ENCODE peak calls at places on chromosomes 11 and 22, in five cellular contexts. H, Z, T, D and C are unnamed samples.

GRCh38 chr11:74345420-74345819 is 34.0 kb upstream of the P4HA3 start:
- DNase-seq in H (no peak), Z (no peak), T (no peak), D (no peak), C (no peak)

GRCh38 chr22:32333769-32334639 is 23.7 kb upstream of the RFPL3 start:
- DNase-seq in H (no peak), Z (no peak), T (no peak), D (no peak), C (peak; percentile 65)

GRCh38 chr22:28000361-28000760 is 81.3 kb upstream of the PITPNB start:
- DNase-seq in H (no peak), Z (no peak), T (no peak), D (no peak), C (no peak)

GRCh38 chr11:49995559-49995958 is 13.2 kb upstream of the OR4C12 start:
- DNase-seq in H (peak; percentile 38), Z (peak; percentile 33), T (peak; percentile 0), D (no peak), C (no peak)

GRCh38 chr11:45805305-45806071 is 539 bp downstream of the SLC35C1 start:
- DNase-seq in H (no peak), Z (peak; percentile 66), T (peak; percentile 25), D (no peak), C (no peak)

GRCh38 chr22:33821290-33821689 is 99.0 kb downstream of the LARGE1 start:
- DNase-seq in H (no peak), Z (no peak), T (no peak), D (no peak), C (no peak)

GRCh38 chr11:33667819-33668467 is 32.7 kb downstream of the C11orf91 start:
- DNase-seq in H (no peak), Z (no peak), T (no peak), D (no peak), C (no peak)

GRCh38 chr22:37161442-37161841 is 11.7 kb upstream of the IL2RB start:
- DNase-seq in H (no peak), Z (no peak), T (no peak), D (no peak), C (no peak)

GRCh38 chr11:26286472-26287066 is 45.4 kb upstream of the ANO3 start:
- DNase-seq in H (no peak), Z (peak; percentile 36), T (peak; percentile 62), D (no peak), C (no peak)

GRCh38 chr11:312092-312816 is 1.6 kb upstream of the IFITM1 start:
- DNase-seq in H (no peak), Z (peak; percentile 70), T (no peak), D (no peak), C (peak; percentile 25)

GRCh38 chr11:93737904-93738612 is 3.2 kb downstream of the TAF1D start:
- DNase-seq in H (no peak), Z (no peak), T (no peak), D (no peak), C (no peak)

GRCh38 chr11:47189100-47189834 is 3.0 kb upstream of the PACSIN3 start:
- DNase-seq in H (no peak), Z (peak; percentile 86), T (peak; percentile 29), D (no peak), C (no peak)

GRCh38 chr11:86261328-86261727 is 16.8 kb downstream of the EED start:
- DNase-seq in H (no peak), Z (no peak), T (no peak), D (no peak), C (no peak)

GRCh38 chr11:63832336-63832735 is 6.6 kb upstream of the MARK2 start:
- DNase-seq in H (no peak), Z (no peak), T (no peak), D (no peak), C (peak; percentile 51)

GRCh38 chr11:63826471-63827190 is 12.3 kb upstream of the MARK2 start:
- DNase-seq in H (no peak), Z (no peak), T (no peak), D (no peak), C (no peak)

GRCh38 chr11:63833048-63833447 is 5.9 kb upstream of the MARK2 start:
- DNase-seq in H (no peak), Z (no peak), T (no peak), D (no peak), C (peak; percentile 3)

GRCh38 chr11:63831326-63831725 is 7.6 kb upstream of the MARK2 start:
- DNase-seq in H (no peak), Z (no peak), T (no peak), D (no peak), C (no peak)

GRCh38 chr11:63829823-63830489 is 9.0 kb upstream of the MARK2 start:
- DNase-seq in H (no peak), Z (peak; percentile 51), T (peak; percentile 60), D (no peak), C (peak; percentile 28)
- TF ChIP-seq CTCF in H (no peak), Z (peak; percentile 12), T (peak; percentile 34), D (no peak), C (no peak)

DNA sequence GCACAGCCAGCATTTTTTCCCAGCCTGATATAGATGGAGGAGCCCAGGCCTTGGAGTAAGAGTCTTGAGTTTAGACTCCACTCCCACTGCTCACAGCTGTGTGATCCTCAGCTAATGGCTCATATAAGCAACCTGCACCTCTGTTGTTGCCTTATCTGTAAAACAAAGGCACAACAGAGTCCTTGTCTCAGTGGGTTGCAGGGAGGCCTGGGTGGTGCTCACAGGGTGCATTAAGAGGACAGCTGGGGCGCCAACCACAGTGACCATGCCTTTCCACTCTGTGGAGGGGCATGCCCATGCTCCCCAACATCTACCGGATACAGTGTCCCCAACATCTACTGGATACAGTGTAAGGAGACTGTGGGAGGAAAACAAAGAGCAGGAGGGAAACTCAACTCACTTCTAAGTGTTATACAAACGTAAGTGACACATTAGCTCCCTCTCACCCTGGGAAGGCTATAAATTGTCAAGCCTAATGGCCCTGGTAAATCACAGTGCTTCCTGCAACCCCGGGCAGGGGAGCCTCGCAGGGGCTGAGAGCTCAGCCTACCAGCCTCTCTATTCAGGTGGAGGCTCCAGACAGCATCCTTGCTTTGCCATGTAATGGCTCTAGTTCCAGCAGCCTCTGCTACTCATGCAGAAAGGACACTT is 109.5 kb downstream of the TENM4 start:
- DNase-seq in H (no peak), Z (no peak), T (peak; percentile 20), D (no peak), C (no peak)
- TF ChIP-seq CTCF in H (no peak), Z (no peak), T (no peak), D (no peak), C (no peak)

GRCh38 chr11:68386331-68386978 is 74.1 kb downstream of the LRP5 start:
- DNase-seq in H (no peak), Z (no peak), T (no peak), D (no peak), C (no peak)

GRCh38 chr11:68387840-68388239 is 72.7 kb upstream of the PPP6R3 start:
- DNase-seq in H (no peak), Z (no peak), T (no peak), D (no peak), C (no peak)

GRCh38 chr11:68390315-68390714 is 70.2 kb upstream of the PPP6R3 start:
- DNase-seq in H (no peak), Z (no peak), T (no peak), D (no peak), C (no peak)

GRCh38 chr11:68385128-68385527 is 72.7 kb downstream of the LRP5 start:
- DNase-seq in H (no peak), Z (no peak), T (no peak), D (no peak), C (no peak)

GRCh38 chr11:68388595-68389198 is 71.9 kb upstream of the PPP6R3 start:
- DNase-seq in H (no peak), Z (no peak), T (no peak), D (no peak), C (no peak)
- TF ChIP-seq CTCF in H (no peak), Z (no peak), T (no peak), D (no peak), C (no peak)

DNA sequence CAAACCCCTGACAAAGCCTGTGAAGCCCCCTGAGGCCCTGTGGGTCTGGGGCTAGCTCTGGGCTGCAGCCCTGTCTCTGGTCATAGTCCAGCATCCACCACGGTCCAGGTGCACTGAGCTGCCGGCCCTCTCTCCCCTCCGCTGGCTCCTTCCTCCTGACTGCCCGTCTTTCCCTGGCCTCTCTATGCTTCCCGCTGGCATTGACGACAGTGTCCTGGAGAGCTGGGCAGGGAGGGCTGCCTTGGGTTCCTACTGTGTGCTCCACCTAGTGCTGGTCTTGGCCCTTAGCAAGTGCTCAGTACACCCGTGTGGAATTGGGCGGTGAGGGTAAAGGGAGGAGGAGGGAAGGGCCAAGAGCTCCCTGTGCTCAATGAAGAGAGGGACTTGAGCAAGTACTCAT is 868 bp upstream of the MYEOV start:
- DNase-seq in H (no peak), Z (no peak), T (no peak), D (no peak), C (no peak)
- TF ChIP-seq CTCF in H (no peak), Z (no peak), T (no peak), D (no peak), C (no peak)

GRCh38 chr22:19554834-19555404 is 30.7 kb upstream of the CLDN5 start:
- DNase-seq in H (no peak), Z (peak; percentile 33), T (peak; percentile 19), D (no peak), C (no peak)
- TF ChIP-seq CTCF in H (no peak), Z (peak; percentile 26), T (peak; percentile 9), D (no peak), C (no peak)

GRCh38 chr11:15850992-15851615 is 505.2 kb downstream of the SOX6 start:
- DNase-seq in H (no peak), Z (peak; percentile 46), T (no peak), D (no peak), C (no peak)

GRCh38 chr11:15854245-15854644 is 502.1 kb downstream of the SOX6 start:
- DNase-seq in H (no peak), Z (no peak), T (no peak), D (no peak), C (no peak)

GRCh38 chr11:15849265-15849664 is 507.1 kb downstream of the SOX6 start:
- DNase-seq in H (peak; percentile 35), Z (no peak), T (peak; percentile 40), D (no peak), C (no peak)

GRCh38 chr11:15848769-15849168 is 507.6 kb downstream of the SOX6 start:
- DNase-seq in H (no peak), Z (no peak), T (no peak), D (no peak), C (no peak)

DNA sequence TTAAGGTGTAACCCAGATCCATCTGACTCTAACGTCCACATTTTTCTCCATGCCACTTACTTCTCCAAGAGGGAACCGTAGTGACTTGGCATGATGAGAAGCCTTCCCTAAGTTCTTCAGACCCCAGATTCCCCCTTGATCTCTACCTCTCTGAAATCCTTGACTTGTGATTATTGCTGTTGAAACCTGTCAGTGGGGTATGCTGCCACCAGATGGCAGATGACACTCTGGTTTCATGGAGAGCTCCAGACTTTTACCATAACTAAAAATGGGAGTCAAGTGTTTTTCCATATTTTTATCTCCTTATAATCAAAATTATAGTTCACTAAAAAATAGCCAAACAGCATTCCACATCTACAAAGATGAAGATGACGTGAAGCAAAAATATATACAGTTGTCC is 504.2 kb downstream of the SOX6 start:
- DNase-seq in H (no peak), Z (no peak), T (no peak), D (no peak), C (no peak)
- TF ChIP-seq CTCF in H (peak; percentile 42), Z (peak; percentile 62), T (peak; percentile 28), D (no peak), C (peak; percentile 40)